ENCODE peak calls at places on chromosomes 7 and 10, in five cellular contexts. One of them, this sample, is unnamed.

GRCh38 chr10:100827819-100828743 is 82.7 kb downstream of the PAX2 start:
- DNase-seq in anterior cingulate cortex: no peak
- DNase-seq in bronchial epithelial cell: no peak
- DNase-seq in HCT116: no peak
- DNase-seq in fibroblast of lung: no peak
- DNase-seq in this sample: no peak

GRCh38 chr7:116812905-116813304 is 49.5 kb upstream of the CAPZA2 start:
- DNase-seq in anterior cingulate cortex: no peak
- DNase-seq in bronchial epithelial cell: no peak
- DNase-seq in HCT116: no peak
- DNase-seq in fibroblast of lung: no peak
- DNase-seq in this sample: no peak

GRCh38 chr7:93889261-93889660 is 1.3 kb downstream of the TFPI2 start:
- DNase-seq in anterior cingulate cortex: no peak
- DNase-seq in bronchial epithelial cell: peak; percentile 91
- DNase-seq in HCT116: no peak
- DNase-seq in fibroblast of lung: peak; percentile 71
- DNase-seq in this sample: peak; percentile 47

GRCh38 chr10:8054498-8055407 is at the start of gene GATA3:
- DNase-seq in anterior cingulate cortex: no peak
- DNase-seq in bronchial epithelial cell: no peak
- DNase-seq in HCT116: no peak
- DNase-seq in fibroblast of lung: no peak
- DNase-seq in this sample: peak; percentile 29

GRCh38 chr7:152602962-152603361 is 73.0 kb downstream of the XRCC2 start:
- DNase-seq in anterior cingulate cortex: no peak
- DNase-seq in bronchial epithelial cell: no peak
- DNase-seq in HCT116: no peak
- DNase-seq in fibroblast of lung: peak; percentile 28
- DNase-seq in this sample: no peak

GRCh38 chr10:86139066-86139657 is 227.4 kb downstream of the GRID1 start:
- DNase-seq in anterior cingulate cortex: no peak
- DNase-seq in bronchial epithelial cell: no peak
- DNase-seq in HCT116: peak; percentile 23
- DNase-seq in fibroblast of lung: no peak
- DNase-seq in this sample: no peak

GRCh38 chr7:101340379-101340778 is 18.8 kb upstream of the IFT22 start:
- DNase-seq in anterior cingulate cortex: no peak
- DNase-seq in bronchial epithelial cell: no peak
- DNase-seq in HCT116: no peak
- DNase-seq in fibroblast of lung: no peak
- DNase-seq in this sample: no peak

GRCh38 chr10:3714526-3714925 is 70.5 kb downstream of the KLF6 start:
- DNase-seq in anterior cingulate cortex: no peak
- DNase-seq in bronchial epithelial cell: no peak
- DNase-seq in HCT116: no peak
- DNase-seq in fibroblast of lung: peak; percentile 40
- DNase-seq in this sample: no peak

GRCh38 chr10:11156480-11156879 is 138.8 kb downstream of the CELF2 start:
- DNase-seq in anterior cingulate cortex: no peak
- DNase-seq in bronchial epithelial cell: no peak
- DNase-seq in HCT116: no peak
- DNase-seq in fibroblast of lung: no peak
- DNase-seq in this sample: no peak

GRCh38 chr7:82442492-82443043 is 1.0 kb downstream of the CACNA2D1 start:
- DNase-seq in anterior cingulate cortex: no peak
- DNase-seq in bronchial epithelial cell: peak; percentile 28
- DNase-seq in HCT116: no peak
- DNase-seq in fibroblast of lung: peak; percentile 31
- DNase-seq in this sample: no peak

GRCh38 chr10:17665742-17666141 is 21.8 kb downstream of the STAM start:
- DNase-seq in anterior cingulate cortex: no peak
- DNase-seq in bronchial epithelial cell: peak; percentile 92
- DNase-seq in HCT116: no peak
- DNase-seq in fibroblast of lung: peak; percentile 96
- DNase-seq in this sample: peak; percentile 90

GRCh38 chr7:103573479-103574058 is 127.6 kb upstream of the SLC26A5 start:
- DNase-seq in anterior cingulate cortex: no peak
- DNase-seq in bronchial epithelial cell: peak; percentile 50
- DNase-seq in HCT116: peak; percentile 18
- DNase-seq in fibroblast of lung: peak; percentile 65
- DNase-seq in this sample: peak; percentile 33

GRCh38 chr7:88357794-88358533 is 51.3 kb upstream of the STEAP4 start:
- DNase-seq in anterior cingulate cortex: no peak
- DNase-seq in bronchial epithelial cell: peak; percentile 46
- DNase-seq in HCT116: no peak
- DNase-seq in fibroblast of lung: no peak
- DNase-seq in this sample: peak; percentile 30

GRCh38 chr10:22334414-22335203 is 10.7 kb upstream of the SPAG6 start:
- DNase-seq in anterior cingulate cortex: no peak
- DNase-seq in bronchial epithelial cell: no peak
- DNase-seq in HCT116: no peak
- DNase-seq in fibroblast of lung: no peak
- DNase-seq in this sample: no peak

GRCh38 chr10:15201589-15202300 is 33.3 kb upstream of the NMT2 start:
- DNase-seq in anterior cingulate cortex: no peak
- DNase-seq in bronchial epithelial cell: peak; percentile 33
- DNase-seq in HCT116: peak; percentile 26
- DNase-seq in fibroblast of lung: peak; percentile 18
- DNase-seq in this sample: peak; percentile 60

GRCh38 chr10:69860290-69860689 is 58.6 kb downstream of the COL13A1 start:
- DNase-seq in anterior cingulate cortex: no peak
- DNase-seq in bronchial epithelial cell: no peak
- DNase-seq in HCT116: no peak
- DNase-seq in fibroblast of lung: no peak
- DNase-seq in this sample: no peak